ENCODE peak calls at places on chromosome 4, in four cellular contexts. V is cardiac muscle cell; U is mesenchymal stem cell; M is effector memory CD4-positive, alpha-beta T cell. A is an unnamed sample. For H3K4me1, the result is how much of the 10 kb centered on the place peaks cover.

GRCh38 chr4:145316961-145317360 is 136.6 kb upstream of the OTUD4 start:
- DNase-seq in M (no peak), V (no peak), U (no peak), A (no peak)

GRCh38 chr4:187232796-187233195 is 509.1 kb upstream of the FAT1 start:
- DNase-seq in V (no peak), U (no peak), M (no peak), A (no peak)

GRCh38 chr4:87270144-87270543 is 49.7 kb upstream of the KLHL8 start:
- DNase-seq in M (no peak), V (peak), U (peak), A (peak)

GRCh38 chr4:74663631-74664030 is 130.7 kb downstream of the BTC start:
- DNase-seq in M (no peak), U (no peak), V (no peak), A (no peak)

GRCh38 chr4:122921971-122922876 is at the start of gene NUDT6:
- DNase-seq in M (peak), V (peak), U (peak), A (peak)

GRCh38 chr4:84750260-84750955 is 167.5 kb downstream of the CDS1 start:
- DNase-seq in U (peak), M (no peak), V (peak), A (no peak)

GRCh38 chr4:156154978-156155377 is 201.3 kb upstream of the CTSO start:
- DNase-seq in V (peak), M (no peak), U (no peak), A (peak)

GRCh38 chr4:113784497-113785254 is 23.1 kb upstream of the CAMK2D start:
- DNase-seq in U (peak), V (peak), M (no peak), A (peak)

GRCh38 chr4:110009526-110009925 is 96.8 kb downstream of the EGF start:
- DNase-seq in M (no peak), U (no peak), V (no peak), A (no peak)

GRCh38 chr4:40514409-40515025 is 115.1 kb downstream of the RBM47 start:
- DNase-seq in U (no peak), M (no peak), V (no peak), A (no peak)

GRCh38 chr4:138562544-138562961 is 320.4 kb upstream of the SLC7A11 start:
- DNase-seq in M (no peak), V (peak), U (peak), A (peak)

GRCh38 chr4:3491681-3492405 is 28.7 kb downstream of the DOK7 start:
- DNase-seq in U (peak), V (peak), M (no peak), A (peak)

GRCh38 chr4:91909963-91910362 is 393.8 kb upstream of the GRID2 start:
- DNase-seq in V (peak), M (no peak), U (no peak), A (no peak)

GRCh38 chr4:187929024-187929423 is 66.5 kb upstream of the ZFP42 start:
- DNase-seq in M (no peak), V (no peak), U (no peak), A (no peak)

GRCh38 chr4:147815741-147816140 is 83.9 kb downstream of the ARHGAP10 start:
- DNase-seq in M (no peak), U (no peak), V (no peak), A (no peak)

GRCh38 chr4:185382754-185383153 is 13.0 kb downstream of the LRP2BP start:
- DNase-seq in M (no peak), U (no peak), V (no peak), A (no peak)
- H3K27ac ChIP-seq in M (no peak), U (no peak), V (no peak), A (no peak)

GRCh38 chr4:7653510-7654414 is 219.0 kb upstream of the PSAPL1 start:
- DNase-seq in M (no peak), U (no peak), V (peak), A (peak)
- H3K4me1 ChIP-seq in M (under half), U (half or more), V (under half), A (under half)

GRCh38 chr4:1711906-1712215 is 258 bp downstream of the SLBP start:
- DNase-seq in M (no peak), U (peak), V (peak), A (no peak)

GRCh38 chr4:1712216-1713002 is at the start of gene SLBP:
- DNase-seq in V (peak), M (peak), U (peak), A (peak)

GRCh38 chr4:1708581-1708980 is 3.5 kb downstream of the SLBP start:
- DNase-seq in V (no peak), M (no peak), U (no peak), A (peak)

GRCh38 chr4:1713003-1713397 is 881 bp upstream of the SLBP start:
- DNase-seq in M (no peak), U (no peak), V (no peak), A (no peak)

DNA sequence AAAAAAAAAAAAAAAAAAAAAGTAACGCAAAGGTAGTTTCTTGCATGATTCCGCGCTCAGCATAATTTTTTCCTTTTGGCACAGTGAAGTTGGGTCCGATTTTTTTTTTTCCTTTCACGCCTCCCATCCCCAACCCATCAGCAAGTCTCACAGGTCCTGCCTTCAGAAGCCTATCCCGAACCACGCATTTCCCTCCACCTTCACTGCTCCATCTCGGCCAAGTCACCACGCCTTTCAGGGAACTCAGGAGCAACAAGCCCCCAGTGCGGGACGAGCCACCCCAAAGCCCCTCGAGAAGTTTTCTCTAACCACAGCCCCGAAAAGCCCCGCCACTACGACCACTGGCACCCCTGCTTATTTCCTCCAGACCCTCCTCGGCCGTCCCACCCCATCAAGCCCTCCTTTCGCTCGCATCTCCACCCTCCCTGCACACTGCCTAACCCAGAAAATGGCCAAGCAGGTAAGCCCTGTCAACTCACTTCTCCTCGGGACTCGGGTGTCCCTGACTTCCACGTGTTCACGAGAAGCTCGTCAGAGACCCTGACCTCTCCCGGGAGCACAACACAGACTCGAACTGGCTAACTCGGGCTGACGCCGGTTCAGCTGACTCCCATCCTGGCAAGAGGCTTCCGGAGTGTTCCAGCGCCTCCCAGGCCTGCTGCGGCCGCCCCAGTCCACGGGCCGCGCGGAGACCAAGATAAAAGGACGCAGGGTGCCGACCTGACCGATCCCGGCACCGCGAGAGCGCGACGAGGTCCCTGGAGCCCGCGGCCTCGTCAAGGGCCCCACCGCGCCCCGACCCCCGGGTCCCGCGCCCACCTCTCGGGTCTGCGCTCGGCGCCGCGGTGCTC is 839 bp downstream of the SLBP start:
- DNase-seq in U (peak), M (no peak), V (peak), A (peak)
- H3K27ac ChIP-seq in U (peak), M (peak), V (peak), A (peak)

GRCh38 chr4:7901274-7901845 is 38.3 kb downstream of the AFAP1 start:
- DNase-seq in M (no peak), U (no peak), V (no peak), A (no peak)
- H3K4me1 ChIP-seq in M (under half), U (under half), V (half or more), A (half or more)